ENCODE peak calls at places on chromosomes 11 and 22, in eight cellular contexts. J, F, A, S, I, T, Y and R are unnamed samples.

GRCh38 chr11:110429614-110430266 is at the start of gene FDX1:
- DNase-seq in I (peak; percentile 89), A (peak; percentile 75), J (peak; percentile 79), F (peak; percentile 58), Y (peak; percentile 31), T (peak; percentile 28), S (peak; percentile 75), R (peak; percentile 69)

GRCh38 chr11:117588166-117588810 is 208.7 kb downstream of the DSCAML1 start:
- DNase-seq in S (no peak), F (no peak), J (no peak), Y (no peak), A (no peak), I (no peak), T (no peak), R (no peak)

GRCh38 chr22:27099896-27100295 is 442.5 kb downstream of the MIAT start:
- DNase-seq in F (no peak), A (no peak), S (no peak), Y (no peak), I (no peak), J (no peak), T (no peak), R (no peak)

GRCh38 chr11:27722117-27722844 is 22.0 kb upstream of the BDNF start:
- DNase-seq in Y (peak; percentile 22), A (no peak), F (no peak), S (no peak), I (no peak), T (no peak), J (peak; percentile 57), R (no peak)

GRCh38 chr11:110479070-110479444 is 49.3 kb downstream of the FDX1 start:
- DNase-seq in J (no peak), F (no peak), T (no peak), S (no peak), Y (no peak), I (no peak), A (no peak), R (no peak)

GRCh38 chr11:63574856-63575602 is 11.8 kb upstream of the PLAAT2 start:
- DNase-seq in I (no peak), A (no peak), S (no peak), T (peak; percentile 6), J (no peak), F (no peak), Y (no peak), R (no peak)

GRCh38 chr22:19109198-19110063 is 12.8 kb downstream of the DGCR2 start:
- DNase-seq in S (peak; percentile 45), J (no peak), T (no peak), I (no peak), F (peak; percentile 46), A (no peak), Y (no peak), R (peak; percentile 62)

GRCh38 chr22:43275545-43275981 is 67.6 kb downstream of the SCUBE1 start:
- DNase-seq in Y (peak; percentile 65), J (peak; percentile 80), I (no peak), T (no peak), A (no peak), F (no peak), S (no peak), R (no peak)

GRCh38 chr11:78753297-78753696 is 178.6 kb upstream of the NARS2 start:
- DNase-seq in A (no peak), I (no peak), Y (no peak), J (no peak), T (no peak), S (no peak), F (no peak), R (no peak)

GRCh38 chr11:1832181-1832988 is 2.4 kb upstream of the SYT8 start:
- DNase-seq in A (peak; percentile 53), I (peak; percentile 27), Y (peak; percentile 35), T (no peak), F (peak; percentile 90), J (peak; percentile 19), S (peak; percentile 69), R (peak; percentile 33)

GRCh38 chr11:44110231-44110679 is 14.8 kb downstream of the EXT2 start:
- DNase-seq in Y (peak; percentile 41), S (peak; percentile 38), I (peak; percentile 23), J (peak; percentile 54), A (peak; percentile 24), T (no peak), F (peak; percentile 18), R (peak; percentile 39)

GRCh38 chr11:116791002-116791812 is 472 bp downstream of the APOA5 start:
- DNase-seq in F (peak; percentile 92), A (peak; percentile 56), S (peak; percentile 71), T (peak; percentile 32), Y (no peak), J (peak; percentile 53), I (peak; percentile 41), R (peak; percentile 68)

GRCh38 chr11:40293655-40294342 is 1165.7 kb downstream of the LRRC4C start:
- DNase-seq in S (no peak), Y (peak; percentile 31), F (peak; percentile 39), A (no peak), T (no peak), I (peak; percentile 24), J (peak; percentile 84), R (no peak)

GRCh38 chr11:114008331-114008730 is 33.4 kb downstream of the HTR3A start:
- DNase-seq in A (no peak), J (no peak), Y (no peak), F (no peak), S (no peak), T (no peak), I (no peak), R (no peak)

GRCh38 chr11:121451982-121452608 is at the start of gene SORL1:
- DNase-seq in T (no peak), J (peak; percentile 60), S (peak; percentile 60), F (peak; percentile 50), A (peak; percentile 53), Y (peak; percentile 13), I (peak; percentile 62), R (peak; percentile 78)

GRCh38 chr11:67022341-67022933 is 497 bp upstream of the SYT12 start:
- DNase-seq in J (no peak), A (no peak), T (no peak), Y (no peak), I (peak; percentile 75), S (no peak), F (peak; percentile 95), R (no peak)

GRCh38 chr11:122743949-122744876 is 88.7 kb downstream of the UBASH3B start:
- DNase-seq in T (no peak), F (no peak), I (no peak), S (peak; percentile 61), A (peak; percentile 61), J (no peak), Y (no peak), R (peak; percentile 59)

GRCh38 chr11:68191661-68192579 is 21.2 kb downstream of the KMT5B start:
- DNase-seq in Y (no peak), A (no peak), S (no peak), F (no peak), T (no peak), I (no peak), J (peak; percentile 48), R (no peak)

GRCh38 chr11:117815262-117815803 is 9.2 kb downstream of the FXYD2 start:
- DNase-seq in S (peak; percentile 65), I (peak; percentile 73), A (peak; percentile 54), Y (no peak), T (no peak), F (no peak), J (peak; percentile 67), R (peak; percentile 79)

GRCh38 chr22:49948958-49949913 is 11.3 kb upstream of the PIM3 start:
- DNase-seq in I (no peak), S (no peak), F (no peak), A (no peak), T (no peak), J (no peak), Y (peak; percentile 50), R (no peak)

GRCh38 chr11:2708151-2708581 is 8.4 kb upstream of the KCNQ1OT1 start:
- DNase-seq in F (no peak), T (no peak), J (no peak), Y (no peak), S (no peak), I (no peak), A (no peak), R (no peak)

GRCh38 chr11:6681949-6682348 is 1.2 kb downstream of the MRPL17 start:
- DNase-seq in F (no peak), Y (no peak), I (no peak), A (no peak), S (no peak), J (no peak), T (no peak), R (no peak)

GRCh38 chr11:82873919-82874333 is 26.3 kb downstream of the PRCP start:
- DNase-seq in J (no peak), S (no peak), F (no peak), Y (no peak), T (no peak), A (no peak), I (no peak), R (no peak)

GRCh38 chr11:96219981-96220623 is 122.9 kb downstream of the MAML2 start:
- DNase-seq in T (no peak), I (no peak), F (no peak), Y (no peak), J (no peak), A (no peak), S (no peak), R (no peak)

GRCh38 chr22:44143596-44143995 is 37.1 kb upstream of the PARVG start:
- DNase-seq in F (no peak), J (no peak), S (no peak), Y (no peak), T (no peak), A (no peak), I (no peak), R (no peak)

GRCh38 chr11:105673089-105673488 is 63.2 kb downstream of the GRIA4 start:
- DNase-seq in T (no peak), F (no peak), I (no peak), J (peak; percentile 63), A (no peak), S (no peak), Y (peak; percentile 32), R (peak; percentile 1)